ENCODE peak calls at places on chromosomes 1 and 21, in seven cellular contexts. J is K562, U is cardiac muscle cell, B is IMR-90, X is AG04450, A is AG10803, Y is AG04449. O is an unnamed sample.

GRCh38 chr1:46725736-46726108 is 6.8 kb upstream of the EFCAB14 start:
- DNase-seq in J (no peak), U (peak; percentile 79), B (peak; percentile 35), X (no peak), A (peak; percentile 18), Y (no peak), O (peak; percentile 8)

GRCh38 chr1:244545511-244545910 is 84.4 kb downstream of the CATSPERE start:
- DNase-seq in J (no peak), U (peak; percentile 34), B (no peak), X (no peak), A (no peak), Y (no peak), O (no peak)

GRCh38 chr1:237179511-237179910 is 137.5 kb downstream of the RYR2 start:
- DNase-seq in J (no peak), U (no peak), B (no peak), X (no peak), A (no peak), Y (no peak), O (no peak)

GRCh38 chr1:215544566-215544965 is 22.5 kb upstream of the KCTD3 start:
- DNase-seq in J (no peak), U (no peak), B (no peak), X (no peak), A (no peak), Y (no peak), O (peak; percentile 36)

GRCh38 chr1:161486806-161487482 is 18.3 kb upstream of the FCGR2A start:
- DNase-seq in J (peak; percentile 75), U (peak; percentile 78), B (peak; percentile 74), X (peak; percentile 43), A (peak; percentile 54), Y (no peak), O (peak; percentile 72)

GRCh38 chr1:190478193-190479007 is 736 bp upstream of the BRINP3 start:
- DNase-seq in J (no peak), U (peak; percentile 51), B (peak; percentile 37), X (no peak), A (no peak), Y (no peak), O (no peak)

GRCh38 chr21:38477241-38477640 is 21.0 kb downstream of the ERG start:
- DNase-seq in J (no peak), U (no peak), B (no peak), X (no peak), A (no peak), Y (no peak), O (no peak)

GRCh38 chr1:221392453-221392852 is 349.4 kb downstream of the DUSP10 start:
- DNase-seq in J (no peak), U (peak; percentile 73), B (peak; percentile 86), X (peak; percentile 58), A (peak; percentile 97), Y (peak; percentile 53), O (peak; percentile 51)

GRCh38 chr1:8252266-8252951 is 65.5 kb upstream of the SLC45A1 start:
- DNase-seq in J (no peak), U (no peak), B (no peak), X (no peak), A (no peak), Y (no peak), O (no peak)

GRCh38 chr1:151134396-151134795 is 12.0 kb downstream of the SEMA6C start:
- DNase-seq in J (peak; percentile 6), U (no peak), B (no peak), X (no peak), A (no peak), Y (no peak), O (no peak)

GRCh38 chr1:228905579-228905978 is 170.3 kb downstream of the RHOU start:
- DNase-seq in J (no peak), U (peak; percentile 49), B (no peak), X (no peak), A (no peak), Y (no peak), O (peak; percentile 34)

GRCh38 chr1:172399369-172400072 is 21.0 kb upstream of the C1orf105 start:
- DNase-seq in J (no peak), U (peak; percentile 98), B (peak; percentile 92), X (peak; percentile 70), A (peak; percentile 100), Y (peak; percentile 89), O (peak; percentile 91)

GRCh38 chr1:22141493-22141892 is 1.4 kb downstream of the WNT4 start:
- DNase-seq in J (no peak), U (no peak), B (no peak), X (no peak), A (no peak), Y (no peak), O (no peak)

GRCh38 chr1:20400341-20401177 is 85.5 kb downstream of the CAMK2N1 start:
- DNase-seq in J (no peak), U (no peak), B (no peak), X (no peak), A (peak; percentile 20), Y (no peak), O (no peak)

GRCh38 chr1:8204823-8205222 is 113.1 kb upstream of the SLC45A1 start:
- DNase-seq in J (no peak), U (peak; percentile 56), B (no peak), X (no peak), A (peak; percentile 70), Y (no peak), O (peak; percentile 58)

GRCh38 chr1:7379445-7379971 is 391.6 kb upstream of the VAMP3 start:
- DNase-seq in J (no peak), U (peak; percentile 75), B (peak; percentile 83), X (no peak), A (peak; percentile 78), Y (peak; percentile 12), O (peak; percentile 49)

GRCh38 chr1:2189459-2190425 is 4.8 kb downstream of the FAAP20 start:
- DNase-seq in J (peak; percentile 90), U (peak; percentile 98), B (peak; percentile 96), X (peak; percentile 90), A (peak; percentile 95), Y (no peak), O (peak; percentile 98)

GRCh38 chr1:30829889-30830288 is 72.3 kb upstream of the LAPTM5 start:
- DNase-seq in J (no peak), U (no peak), B (no peak), X (no peak), A (no peak), Y (no peak), O (no peak)

GRCh38 chr1:160726114-160726497 is 12.9 kb upstream of the SLAMF7 start:
- DNase-seq in J (peak; percentile 39), U (peak; percentile 17), B (no peak), X (no peak), A (no peak), Y (no peak), O (no peak)

GRCh38 chr1:52368383-52369172 is 2.6 kb upstream of the CC2D1B start:
- DNase-seq in J (no peak), U (peak; percentile 45), B (peak; percentile 32), X (no peak), A (peak; percentile 25), Y (no peak), O (peak; percentile 40)

GRCh38 chr1:171794085-171794484 is 12.6 kb downstream of the METTL13 start:
- DNase-seq in J (no peak), U (peak; percentile 29), B (peak; percentile 85), X (no peak), A (peak; percentile 75), Y (no peak), O (peak; percentile 13)

GRCh38 chr1:153727463-153728304 is at the start of gene INTS3:
- DNase-seq in J (peak; percentile 100), U (peak; percentile 100), B (peak; percentile 100), X (peak; percentile 100), A (peak; percentile 100), Y (peak; percentile 99), O (peak; percentile 100)

GRCh38 chr1:230459463-230459862 is 33.3 kb upstream of the PGBD5 start:
- DNase-seq in J (no peak), U (peak; percentile 59), B (peak; percentile 33), X (peak; percentile 8), A (peak; percentile 52), Y (no peak), O (peak; percentile 28)

DNA sequence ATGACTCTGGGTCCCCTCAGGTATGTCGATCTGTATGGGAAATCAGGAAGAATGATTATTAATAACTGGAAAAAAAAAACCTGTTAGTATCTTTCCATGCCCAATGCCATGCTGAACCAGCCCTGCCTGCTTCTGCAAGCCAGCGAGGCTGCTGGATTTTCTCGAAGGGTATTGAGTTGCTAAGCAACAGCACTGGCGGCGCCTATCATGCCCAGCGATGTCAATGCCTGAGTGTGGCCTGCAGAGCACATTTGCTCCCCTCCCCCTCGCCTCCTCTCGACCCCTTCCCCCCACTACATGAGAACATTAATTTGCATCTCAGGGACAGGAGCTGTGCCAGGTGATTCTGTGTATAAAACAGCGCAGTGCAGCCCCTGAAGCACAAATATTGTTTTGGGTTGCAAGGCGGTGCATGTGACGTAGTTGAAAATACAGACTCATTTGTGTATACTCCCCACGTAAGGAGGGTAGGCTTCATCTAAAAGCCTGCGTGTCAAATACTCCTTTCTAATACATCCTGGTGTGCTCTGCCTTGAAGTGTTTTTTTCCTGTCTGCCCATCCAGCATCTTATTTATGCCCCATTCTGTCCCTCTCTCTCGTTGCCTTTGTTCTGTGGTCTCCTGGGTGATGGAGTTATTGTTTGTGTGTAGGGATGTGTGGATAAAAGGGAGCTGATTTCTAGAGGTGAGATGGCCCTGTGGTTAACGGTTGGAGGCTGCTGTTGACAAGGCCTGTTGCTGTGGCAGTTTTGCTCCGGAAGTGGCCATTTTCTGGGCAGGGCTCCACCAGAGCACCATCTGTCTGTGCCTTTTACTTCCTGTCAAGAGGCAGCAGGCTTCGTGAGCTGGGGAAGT is 32.7 kb upstream of the ATP5PO start:
- DNase-seq in J (peak; percentile 66), U (peak; percentile 45), B (peak; percentile 30), X (no peak), A (peak; percentile 39), Y (no peak), O (peak; percentile 47)
- H3K4me3 ChIP-seq in J (no peak overlapping the region), U (no peak overlapping the region), B (no peak overlapping the region), X (peak overlapping the region; percentile 41), A (peak overlapping the region; percentile 38), Y (peak overlapping the region; percentile 29), O (peak overlapping the region; percentile 24)

GRCh38 chr1:165753934-165754333 is 14.7 kb downstream of the TMCO1 start:
- DNase-seq in J (no peak), U (no peak), B (no peak), X (no peak), A (no peak), Y (no peak), O (no peak)

GRCh38 chr1:165755393-165756010 is 13.2 kb downstream of the TMCO1 start:
- DNase-seq in J (no peak), U (no peak), B (no peak), X (no peak), A (no peak), Y (no peak), O (no peak)
- H3K4me3 ChIP-seq in J (no peak overlapping the region), U (no peak overlapping the region), B (no peak overlapping the region), X (no peak overlapping the region), A (no peak overlapping the region), Y (no peak overlapping the region), O (no peak overlapping the region)

GRCh38 chr1:40668769-40669525 is 3.5 kb upstream of the RIMS3 start:
- DNase-seq in J (peak; percentile 86), U (peak; percentile 76), B (peak; percentile 57), X (peak; percentile 18), A (peak; percentile 49), Y (no peak), O (peak; percentile 67)
- H3K4me3 ChIP-seq in J (no peak overlapping the region), U (no peak overlapping the region), B (no peak overlapping the region), X (no peak overlapping the region), A (no peak overlapping the region), Y (no peak overlapping the region), O (no peak overlapping the region)

DNA sequence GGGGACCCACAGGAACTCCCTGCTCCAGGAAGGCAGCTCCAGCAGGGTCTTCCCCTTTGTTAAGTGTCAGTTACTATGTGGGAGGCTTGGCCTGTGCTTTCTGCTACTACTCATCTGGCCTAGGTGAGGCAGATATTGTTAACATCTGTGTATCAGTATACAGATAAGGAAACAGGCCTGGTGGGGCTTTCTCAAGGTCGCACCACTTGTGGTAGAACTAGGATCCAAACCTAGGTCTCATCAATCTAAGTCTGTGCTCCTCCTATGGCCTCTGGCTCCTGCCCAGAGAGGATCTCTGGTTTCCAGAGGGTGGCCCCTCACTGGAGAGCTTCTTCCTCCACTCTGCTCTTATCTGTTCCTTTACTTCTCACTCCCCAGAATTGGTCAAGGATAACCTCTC is 5.5 kb downstream of the KCNC4 start:
- DNase-seq in J (no peak), U (no peak), B (no peak), X (no peak), A (no peak), Y (no peak), O (no peak)
- H3K4me3 ChIP-seq in J (no peak overlapping the region), U (no peak overlapping the region), B (no peak overlapping the region), X (no peak overlapping the region), A (no peak overlapping the region), Y (no peak overlapping the region), O (no peak overlapping the region)